ENCODE peak calls at places on chromosome 5, in four cellular contexts. O is upper lobe of right lung, E is suprapubic skin, Y is fibroblast of mammary gland. F is an unnamed sample.

GRCh38 chr5:26757941-26758340 is 280.4 kb downstream of the CDH9 start:
- DNase-seq in E (no peak), O (no peak), Y (peak), F (no peak)

GRCh38 chr5:103090791-103091190 is 29.1 kb downstream of the GIN1 start:
- DNase-seq in O (no peak), Y (no peak), E (no peak), F (no peak)

GRCh38 chr5:14149672-14150053 is 6.5 kb downstream of the TRIO start:
- DNase-seq in O (no peak), Y (no peak), E (no peak), F (no peak)

GRCh38 chr5:126483156-126483555 is 59.9 kb downstream of the GRAMD2B start:
- DNase-seq in O (no peak), E (no peak), Y (peak), F (no peak)

GRCh38 chr5:134547579-134547978 is 22.1 kb downstream of the JADE2 start:
- DNase-seq in O (no peak), Y (peak), E (no peak), F (peak)

GRCh38 chr5:19745247-19745646 is 242.8 kb downstream of the CDH18 start:
- DNase-seq in E (no peak), O (no peak), Y (no peak), F (no peak)

GRCh38 chr5:115372121-115372520 is 75.7 kb upstream of the CCDC112 start:
- DNase-seq in E (no peak), O (no peak), Y (peak), F (no peak)

GRCh38 chr5:172984244-172984953 is 828 bp downstream of the ATP6V0E1 start:
- DNase-seq in O (peak), Y (peak), E (peak), F (peak)

GRCh38 chr5:64000096-64000495 is 37.9 kb upstream of the HTR1A start:
- DNase-seq in Y (no peak), O (no peak), E (no peak), F (no peak)

GRCh38 chr5:146851133-146851532 is 27.4 kb downstream of the PPP2R2B start:
- DNase-seq in O (no peak), E (no peak), Y (no peak), F (no peak)

GRCh38 chr5:393846-394275 is 49.1 kb upstream of the EXOC3 start:
- DNase-seq in E (no peak), Y (no peak), O (peak), F (peak)

GRCh38 chr5:76689321-76690026 is 26.5 kb upstream of the F2R start:
- DNase-seq in O (no peak), E (no peak), Y (peak), F (no peak)

F was measured in hepatic stellate cell.